ENCODE peak calls at places on chromosome 15, in six cellular contexts. E is cortex of kidney, T is amniotic epithelial cell, H is mucosa of descending colon, D is Karpas-422, M is adipocyte. V is an unnamed sample.

GRCh38 chr15:80699981-80700380 is 4.9 kb downstream of the ABHD17C start:
- DNase-seq in D (no peak), T (no peak), H (no peak), M (peak), E (no peak), V (no peak)

GRCh38 chr15:74807302-74807701 is 5.3 kb upstream of the LMAN1L start:
- DNase-seq in E (no peak), D (peak), M (no peak), H (no peak), T (no peak), V (no peak)

GRCh38 chr15:96341465-96342142 is 11.1 kb downstream of the NR2F2 start:
- DNase-seq in T (no peak), H (peak), M (no peak), E (no peak), D (no peak), V (no peak)

GRCh38 chr15:76381366-76381765 is 44.8 kb downstream of the ISL2 start:
- DNase-seq in T (no peak), M (no peak), H (no peak), D (no peak), E (no peak), V (no peak)

GRCh38 chr15:101702077-101702476 is 22.2 kb downstream of the TARS3 start:
- DNase-seq in E (no peak), T (peak), D (no peak), M (no peak), H (no peak), V (no peak)

GRCh38 chr15:41919954-41920538 is 26.2 kb upstream of the SPTBN5 start:
- DNase-seq in E (no peak), T (peak), H (no peak), M (peak), D (no peak), V (no peak)

GRCh38 chr15:85753261-85753660 is 41.5 kb downstream of the KLHL25 start:
- DNase-seq in M (no peak), E (no peak), H (no peak), T (no peak), D (no peak), V (no peak)

GRCh38 chr15:56042523-56042922 is 49.1 kb upstream of the NEDD4 start:
- DNase-seq in T (no peak), E (no peak), D (no peak), M (no peak), H (no peak), V (no peak)

GRCh38 chr15:58454950-58455401 is 23.2 kb downstream of the LIPC start:
- DNase-seq in H (no peak), D (no peak), E (no peak), T (no peak), M (no peak), V (no peak)

GRCh38 chr15:64464271-64465005 is 4.1 kb downstream of the ZNF609 start:
- DNase-seq in H (no peak), M (peak), T (peak), D (no peak), E (no peak), V (peak)

GRCh38 chr15:75551076-75551475 is 28.0 kb downstream of the PTPN9 start:
- DNase-seq in E (no peak), M (peak), H (no peak), T (peak), D (no peak), V (no peak)

GRCh38 chr15:98896002-98896721 is 111.4 kb downstream of the PGPEP1L start:
- DNase-seq in D (no peak), M (peak), H (no peak), T (peak), E (no peak), V (no peak)

GRCh38 chr15:92668086-92668485 is 12.5 kb upstream of the FAM174B start:
- DNase-seq in E (no peak), M (no peak), T (no peak), H (no peak), D (no peak), V (no peak)

GRCh38 chr15:100601628-100602063 is 338 bp downstream of the LINS1 start:
- DNase-seq in D (no peak), E (no peak), H (no peak), T (no peak), M (no peak), V (no peak)

GRCh38 chr15:65362491-65362890 is 15.3 kb downstream of the IGDCC3 start:
- DNase-seq in T (no peak), D (no peak), H (no peak), M (no peak), E (no peak), V (no peak)

GRCh38 chr15:88647362-88648105 is 8.7 kb downstream of the ISG20 start:
- DNase-seq in D (peak), T (no peak), M (no peak), H (peak), E (no peak), V (peak)

GRCh38 chr15:97461212-97461611 is 499.3 kb upstream of the ARRDC4 start:
- DNase-seq in M (no peak), T (no peak), E (no peak), D (no peak), H (no peak), V (no peak)

V was measured in NAMALWA.